ENCODE peak calls at places on chromosomes 16 and 17, in seven cellular contexts. U is CD4-positive, alpha-beta T cell; A is GM10248; J is pancreas; F is lower leg skin; X is dorsolateral prefrontal cortex; K is tibial nerve. W is an unnamed sample.

GRCh38 chr17:57553991-57554825 is 190.9 kb downstream of the CCDC182 start:
- DNase-seq in U (no peak), A (no peak), J (no peak), F (no peak), X (no peak), K (no peak), W (no peak)

GRCh38 chr16:22898874-22899348 is 84.9 kb downstream of the HS3ST2 start:
- DNase-seq in U (peak; percentile 16), A (peak; percentile 28), J (peak; percentile 20), F (peak; percentile 90), X (peak; percentile 73), K (peak; percentile 33), W (peak; percentile 75)

GRCh38 chr16:739560-740458 is 988 bp downstream of the CIAO3 start:
- DNase-seq in U (no peak), A (no peak), J (no peak), F (no peak), X (no peak), K (no peak), W (no peak)

GRCh38 chr17:17346428-17347233 is 43.5 kb downstream of the NT5M start:
- DNase-seq in U (no peak), A (no peak), J (no peak), F (peak; percentile 81), X (no peak), K (no peak), W (no peak)

GRCh38 chr17:81508639-81509047 is 4.0 kb downstream of the ACTG1 start:
- DNase-seq in U (no peak), A (no peak), J (no peak), F (no peak), X (no peak), K (no peak), W (no peak)

GRCh38 chr17:48728232-48729231 is at the start of gene HOXB13:
- DNase-seq in U (no peak), A (no peak), J (no peak), F (no peak), X (no peak), K (no peak), W (no peak)

GRCh38 chr17:42055496-42055895 is 5.1 kb upstream of the C17orf113 start:
- DNase-seq in U (no peak), A (no peak), J (no peak), F (no peak), X (no peak), K (no peak), W (no peak)

GRCh38 chr16:65548470-65548869 is 426.6 kb upstream of the CDH11 start:
- DNase-seq in U (no peak), A (no peak), J (no peak), F (no peak), X (no peak), K (no peak), W (no peak)

GRCh38 chr17:75652934-75653549 is 13.9 kb downstream of the RECQL5 start:
- DNase-seq in U (no peak), A (peak; percentile 58), J (no peak), F (no peak), X (no peak), K (no peak), W (no peak)

GRCh38 chr17:35890774-35891155 is 10.6 kb upstream of the CCL5 start:
- DNase-seq in U (peak; percentile 46), A (peak; percentile 50), J (no peak), F (no peak), X (no peak), K (no peak), W (no peak)

GRCh38 chr17:67059372-67059771 is 15.0 kb downstream of the CACNG1 start:
- DNase-seq in U (no peak), A (no peak), J (peak; percentile 8), F (peak; percentile 18), X (no peak), K (no peak), W (peak; percentile 16)

GRCh38 chr16:11679941-11680911 is 12.0 kb downstream of the SNN start:
- DNase-seq in U (no peak), A (no peak), J (no peak), F (peak; percentile 18), X (no peak), K (no peak), W (no peak)

GRCh38 chr17:67431210-67432015 is 54.3 kb downstream of the PITPNC1 start:
- DNase-seq in U (no peak), A (peak; percentile 36), J (no peak), F (no peak), X (no peak), K (no peak), W (no peak)

GRCh38 chr17:21676281-21677111 is 15.8 kb upstream of the KCNJ18 start:
- DNase-seq in U (no peak), A (no peak), J (no peak), F (peak; percentile 88), X (no peak), K (no peak), W (peak; percentile 57)

GRCh38 chr16:22296225-22297113 is 740 bp upstream of the POLR3E start:
- DNase-seq in U (no peak), A (no peak), J (no peak), F (no peak), X (no peak), K (no peak), W (no peak)

GRCh38 chr16:4690946-4691665 is 2.3 kb upstream of the NUDT16L1 start:
- DNase-seq in U (no peak), A (no peak), J (no peak), F (no peak), X (no peak), K (no peak), W (no peak)

GRCh38 chr16:4634768-4635167 is 10.1 kb downstream of the MGRN1 start:
- DNase-seq in U (no peak), A (no peak), J (no peak), F (no peak), X (no peak), K (no peak), W (no peak)

GRCh38 chr16:30063893-30064745 is 1.4 kb upstream of the ALDOA start:
- DNase-seq in U (peak; percentile 54), A (peak; percentile 85), J (peak; percentile 78), F (peak; percentile 95), X (peak; percentile 69), K (peak; percentile 73), W (no peak)

GRCh38 chr17:18960241-18960665 is 8.3 kb downstream of the SLC5A10 start:
- DNase-seq in U (no peak), A (no peak), J (no peak), F (no peak), X (no peak), K (no peak), W (no peak)

GRCh38 chr17:10021239-10021638 is 116.2 kb upstream of the RCVRN start:
- DNase-seq in U (no peak), A (no peak), J (peak; percentile 44), F (no peak), X (no peak), K (peak; percentile 47), W (no peak)

GRCh38 chr16:89381788-89382187 is 108.6 kb downstream of the ANKRD11 start:
- DNase-seq in U (no peak), A (no peak), J (no peak), F (no peak), X (no peak), K (no peak), W (no peak)

GRCh38 chr16:89377446-89377838 is 112.9 kb downstream of the ANKRD11 start:
- DNase-seq in U (no peak), A (no peak), J (no peak), F (no peak), X (no peak), K (no peak), W (no peak)

GRCh38 chr16:89380681-89381080 is 109.7 kb downstream of the ANKRD11 start:
- DNase-seq in U (no peak), A (no peak), J (no peak), F (no peak), X (no peak), K (no peak), W (no peak)

GRCh38 chr16:89376812-89377445 is 113.4 kb downstream of the ANKRD11 start:
- DNase-seq in U (no peak), A (no peak), J (no peak), F (no peak), X (no peak), K (no peak), W (no peak)

DNA sequence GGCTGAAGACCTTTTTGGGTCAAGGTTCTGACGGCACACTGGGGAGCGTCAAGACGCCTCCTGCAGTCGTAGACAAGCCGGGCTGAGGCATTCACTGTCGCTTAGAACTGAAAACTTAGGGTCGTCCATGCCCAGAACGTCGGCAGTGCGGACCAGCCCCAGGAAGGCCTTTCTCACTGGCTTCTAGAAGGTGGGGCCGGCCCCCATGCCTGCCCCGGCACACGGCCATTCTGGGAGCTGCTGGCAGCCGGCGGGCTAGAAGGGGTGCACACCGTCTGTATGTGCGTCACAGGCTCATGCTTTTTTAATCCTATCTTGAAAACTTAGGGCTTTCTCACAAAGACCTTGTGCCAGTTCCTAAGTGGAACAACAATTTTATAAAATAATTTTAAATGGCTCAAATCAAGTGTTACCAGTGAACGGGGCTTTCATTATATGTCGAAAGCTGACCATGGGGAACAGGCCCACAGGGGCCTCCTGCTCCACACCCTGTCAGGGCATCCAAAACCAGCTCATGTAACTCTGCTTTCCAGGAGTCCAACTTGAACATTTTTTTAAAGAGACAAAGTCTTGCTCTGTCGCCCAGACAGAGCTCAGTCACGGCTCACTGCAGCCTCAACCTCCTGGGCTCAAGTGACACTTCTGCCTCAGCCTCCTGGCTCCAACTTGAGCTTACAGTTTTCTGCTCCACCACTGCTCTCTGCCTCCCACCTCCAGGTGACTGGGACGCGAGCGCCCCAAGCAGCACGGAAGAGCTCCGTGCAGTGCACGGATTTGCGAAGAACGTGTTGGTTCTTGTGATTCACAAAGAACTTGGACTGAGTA is 111.2 kb downstream of the ANKRD11 start:
- DNase-seq in U (no peak), A (no peak), J (no peak), F (no peak), X (no peak), K (no peak), W (no peak)
- TF ChIP-seq CTCF in U (no peak), A (no peak), J (no peak), F (no peak), X (no peak), K (no peak), W (no peak)

GRCh38 chr17:29569245-29569950 is 897 bp downstream of the TP53I13 start:
- DNase-seq in U (no peak), A (no peak), J (peak; percentile 19), F (peak; percentile 72), X (no peak), K (peak; percentile 12), W (peak; percentile 67)
- TF ChIP-seq CTCF in U (no peak), A (no peak), J (no peak), F (no peak), X (no peak), K (no peak), W (no peak)

DNA sequence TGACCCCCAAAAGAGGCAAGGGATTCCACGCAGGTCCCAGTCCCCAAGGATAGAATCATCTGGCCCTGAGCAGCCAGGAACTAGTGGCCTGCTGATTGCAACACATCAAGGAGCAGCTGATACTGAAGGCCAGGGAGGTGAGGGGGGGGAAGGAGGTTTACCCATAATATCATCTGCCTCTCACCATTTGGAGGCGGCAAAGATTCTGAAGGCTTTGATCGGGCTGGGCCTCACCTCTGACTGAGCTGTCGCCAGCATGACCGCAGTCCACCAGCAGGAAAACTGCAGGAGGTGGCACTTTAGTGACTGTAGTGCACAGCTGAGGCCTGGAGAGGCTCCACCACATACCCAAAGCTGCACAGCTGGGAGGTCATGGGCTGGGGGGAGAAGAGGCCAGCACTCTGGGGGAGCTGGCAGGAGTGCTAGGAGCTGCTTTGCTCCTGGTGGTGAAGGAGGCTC is 20.5 kb upstream of the ITGA3 start:
- DNase-seq in U (no peak), A (peak; percentile 11), J (no peak), F (peak; percentile 50), X (no peak), K (no peak), W (no peak)
- TF ChIP-seq CTCF in U (no peak), A (no peak), J (no peak), F (no peak), X (no peak), K (no peak), W (no peak)

GRCh38 chr17:43428524-43428923 is 29.7 kb downstream of the ARL4D start:
- DNase-seq in U (no peak), A (no peak), J (no peak), F (no peak), X (no peak), K (no peak), W (no peak)
- TF ChIP-seq CTCF in U (no peak), A (no peak), J (no peak), F (no peak), X (no peak), K (no peak), W (peak; percentile 50)